ENCODE peak calls at places on chromosomes 16 and 17, in seven cellular contexts. Y is ecto neural progenitor cell; C is GM13977; E is glutamatergic neuron; V is stromal cell of bone marrow; U is CD8-positive, alpha-beta memory T cell; O is NCI-H69. D is an unnamed sample.

GRCh38 chr16:65975049-65975708 is 391.3 kb upstream of the CDH5 start:
- DNase-seq in C (no peak), O (no peak), V (peak), U (no peak), E (no peak), Y (no peak), D (no peak)

GRCh38 chr17:32519769-32520701 is 33.2 kb downstream of the CDK5R1 start:
- DNase-seq in C (peak), O (peak), V (no peak), Y (peak), U (peak), E (peak), D (peak)

GRCh38 chr17:320809-321385 is 31.7 kb downstream of the RPH3AL start:
- DNase-seq in Y (peak), C (no peak), O (no peak), E (peak), U (no peak), V (no peak), D (no peak)

GRCh38 chr17:66942453-66943264 is 21.8 kb upstream of the CACNG4 start:
- DNase-seq in C (no peak), Y (no peak), V (no peak), U (no peak), O (no peak), E (no peak), D (no peak)

GRCh38 chr17:56676807-56677206 is 83.3 kb downstream of the NOG start:
- DNase-seq in O (no peak), E (no peak), V (no peak), Y (no peak), C (no peak), U (no peak), D (no peak)

GRCh38 chr17:3683054-3683511 is 12.9 kb downstream of the P2RX5 start:
- DNase-seq in V (no peak), Y (no peak), U (peak), O (peak), E (peak), C (peak), D (no peak)

GRCh38 chr17:67477687-67478086 is 100.6 kb downstream of the PITPNC1 start:
- DNase-seq in Y (no peak), C (no peak), U (peak), V (peak), O (no peak), E (no peak), D (no peak)

GRCh38 chr17:31740611-31741082 is 118.4 kb downstream of the COPRS start:
- DNase-seq in C (no peak), O (no peak), V (peak), U (no peak), E (no peak), Y (no peak), D (peak)

GRCh38 chr17:76811028-76811427 is 57.2 kb upstream of the MGAT5B start:
- DNase-seq in O (peak), C (no peak), E (no peak), U (no peak), V (no peak), Y (no peak), D (no peak)

GRCh38 chr17:50484341-50485155 is 5.9 kb downstream of the RSAD1 start:
- DNase-seq in U (no peak), C (no peak), V (no peak), Y (no peak), O (no peak), E (no peak), D (no peak)

GRCh38 chr16:17964196-17964595 is 372.3 kb downstream of the NPIPA8 start:
- DNase-seq in C (no peak), E (no peak), V (no peak), U (no peak), O (no peak), Y (no peak), D (no peak)

D was measured in NCI-H2171 treated with DMSO at 0.1 percent for 48 hours.